ENCODE peak calls at places on chromosome 19, in eight cellular contexts. F, P, J, B, O, A, K and Z are unnamed samples.
A peak's percentile ranks its signal among the peaks of the same experiment; 100 is the strongest.

GRCh38 chr19:52120286-52120685 is 19.5 kb downstream of the ZNF616 start:
- DNase-seq in O (no peak), F (no peak), A (no peak), B (no peak), K (no peak), P (no peak), J (no peak), Z (no peak)

GRCh38 chr19:53492153-53492552 is 24.6 kb downstream of the ZNF813 start:
- DNase-seq in K (no peak), A (no peak), F (no peak), B (no peak), J (no peak), P (no peak), O (no peak), Z (no peak)

GRCh38 chr19:51714848-51715247 is 8.9 kb downstream of the HAS1 start:
- DNase-seq in A (peak; percentile 42), F (no peak), K (no peak), B (no peak), P (no peak), O (no peak), J (no peak), Z (no peak)

GRCh38 chr19:38736036-38736412 is 8.2 kb downstream of the CAPN12 start:
- DNase-seq in K (no peak), F (peak; percentile 78), B (peak; percentile 59), O (peak; percentile 80), P (no peak), A (peak; percentile 36), J (no peak), Z (no peak)

GRCh38 chr19:47258434-47258833 is 2.1 kb downstream of the CCDC9 start:
- DNase-seq in K (no peak), A (no peak), O (no peak), F (no peak), B (no peak), J (no peak), P (no peak), Z (no peak)

GRCh38 chr19:32219881-32220552 is 125.4 kb upstream of the ZNF507 start:
- DNase-seq in B (no peak), F (no peak), P (no peak), O (no peak), K (no peak), J (peak; percentile 43), A (no peak), Z (no peak)

GRCh38 chr19:46383171-46383815 is 30.1 kb downstream of the CCDC8 start:
- DNase-seq in F (no peak), A (no peak), P (no peak), K (no peak), O (no peak), J (no peak), B (no peak), Z (no peak)

GRCh38 chr19:39409886-39410619 is 2.4 kb upstream of the PLEKHG2 start:
- DNase-seq in O (no peak), B (peak; percentile 92), P (peak; percentile 67), A (peak; percentile 82), F (peak; percentile 78), K (no peak), J (peak; percentile 75), Z (peak; percentile 61)

GRCh38 chr19:40623403-40624239 is 22.5 kb downstream of the LTBP4 start:
- DNase-seq in A (no peak), B (no peak), K (no peak), O (peak; percentile 90), P (no peak), F (peak; percentile 30), J (no peak), Z (no peak)

GRCh38 chr19:30119180-30119920 is 177.3 kb downstream of the URI1 start:
- DNase-seq in A (no peak), B (no peak), P (no peak), F (no peak), O (no peak), K (no peak), J (no peak), Z (no peak)

GRCh38 chr19:17210296-17210695 is 4.9 kb upstream of the USE1 start:
- DNase-seq in B (peak; percentile 54), O (no peak), K (no peak), J (no peak), F (no peak), P (no peak), A (no peak), Z (no peak)

GRCh38 chr19:5085566-5085965 is 116.7 kb downstream of the KDM4B start:
- DNase-seq in P (no peak), K (no peak), A (no peak), F (no peak), O (no peak), J (no peak), B (no peak), Z (no peak)

GRCh38 chr19:17510220-17510993 is 1.0 kb upstream of the PGLS start:
- DNase-seq in P (no peak), A (peak; percentile 25), J (no peak), O (no peak), B (peak; percentile 51), K (no peak), F (no peak), Z (no peak)

GRCh38 chr19:53432088-53432661 is 391 bp downstream of the ZNF761 start:
- DNase-seq in O (no peak), P (peak; percentile 0), F (peak; percentile 13), B (peak; percentile 61), A (peak; percentile 33), J (no peak), K (no peak), Z (no peak)

GRCh38 chr19:49409441-49410029 is 13.7 kb downstream of the PTH2 start:
- DNase-seq in F (peak; percentile 16), J (no peak), A (no peak), K (peak; percentile 42), P (no peak), B (no peak), O (no peak), Z (no peak)

GRCh38 chr19:7916908-7917291 is 2.3 kb downstream of the TGFBR3L start:
- DNase-seq in F (no peak), A (no peak), B (peak; percentile 29), K (no peak), P (no peak), O (no peak), J (no peak), Z (no peak)

GRCh38 chr19:7915250-7916136 is 863 bp downstream of the TGFBR3L start:
- DNase-seq in A (no peak), B (no peak), J (no peak), P (no peak), O (no peak), F (no peak), K (no peak), Z (no peak)

GRCh38 chr19:7916137-7916907 is 1.7 kb downstream of the TGFBR3L start:
- DNase-seq in J (no peak), K (no peak), F (no peak), O (no peak), B (peak; percentile 74), P (no peak), A (peak; percentile 11), Z (no peak)

GRCh38 chr19:7918615-7919421 is 1.3 kb upstream of the SNAPC2 start:
- DNase-seq in A (no peak), J (no peak), O (no peak), K (no peak), P (no peak), F (no peak), B (no peak), Z (no peak)

GRCh38 chr19:7917292-7918061 is 2.7 kb upstream of the SNAPC2 start:
- DNase-seq in A (peak; percentile 69), F (peak; percentile 55), J (no peak), P (peak; percentile 29), B (peak; percentile 89), O (peak; percentile 65), K (no peak), Z (no peak)
- H3K4me3 ChIP-seq in A (peak overlapping the region; percentile 52), F (no peak overlapping the region), J (peak overlapping the region; percentile 25), P (peak overlapping the region; percentile 35), B (peak overlapping the region; percentile 31), O (peak overlapping the region; percentile 43), K (peak overlapping the region; percentile 20), Z (peak overlapping the region; percentile 51)

GRCh38 chr19:13002389-13002898 is 7.2 kb downstream of the NFIX start:
- DNase-seq in F (no peak), A (no peak), P (no peak), B (peak; percentile 52), J (no peak), K (no peak), O (no peak), Z (no peak)

GRCh38 chr19:13004273-13004672 is 9.0 kb downstream of the NFIX start:
- DNase-seq in P (no peak), O (no peak), B (no peak), J (no peak), F (no peak), K (no peak), A (no peak), Z (no peak)

GRCh38 chr19:13001502-13002388 is 6.5 kb downstream of the NFIX start:
- DNase-seq in P (no peak), F (no peak), J (no peak), B (peak; percentile 67), K (no peak), A (no peak), O (no peak), Z (no peak)

GRCh38 chr19:13001166-13001501 is 5.9 kb downstream of the NFIX start:
- DNase-seq in F (no peak), J (no peak), K (no peak), B (no peak), O (no peak), P (no peak), A (no peak), Z (no peak)

GRCh38 chr19:13002970-13003540 is 7.8 kb downstream of the NFIX start:
- DNase-seq in A (no peak), F (no peak), B (no peak), P (no peak), K (no peak), J (no peak), O (no peak), Z (no peak)
- H3K4me3 ChIP-seq in A (no peak overlapping the region), F (no peak overlapping the region), B (no peak overlapping the region), P (no peak overlapping the region), K (no peak overlapping the region), J (peak overlapping the region; percentile 47), O (no peak overlapping the region), Z (no peak overlapping the region)

DNA sequence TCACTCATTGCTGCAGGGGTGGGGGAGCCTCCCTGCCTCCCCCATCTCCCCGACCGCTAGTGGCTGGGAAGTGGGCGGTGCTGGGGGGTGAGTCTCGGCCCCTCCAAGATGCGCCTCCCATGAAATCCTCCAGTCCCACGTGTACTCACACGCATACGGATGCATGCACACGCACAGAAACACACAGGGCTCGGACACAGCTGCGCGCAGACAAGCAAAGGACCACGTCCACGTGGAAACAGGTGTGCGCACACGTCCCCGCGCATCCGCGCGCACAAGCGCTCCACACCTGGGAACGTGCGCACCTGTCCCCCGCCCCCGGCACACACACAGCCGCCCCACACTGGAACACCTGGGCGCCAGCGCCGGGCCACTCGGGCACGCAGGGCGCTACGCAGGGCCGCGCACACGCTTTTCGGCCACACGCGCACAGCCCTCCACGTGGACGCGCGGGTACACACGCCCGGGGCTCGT is 680 bp downstream of the MATK start:
- DNase-seq in O (no peak), J (no peak), P (no peak), K (no peak), B (peak; percentile 28), A (no peak), F (no peak), Z (no peak)
- H3K4me3 ChIP-seq in O (no peak overlapping the region), J (peak overlapping the region; percentile 35), P (no peak overlapping the region), K (no peak overlapping the region), B (no peak overlapping the region), A (no peak overlapping the region), F (no peak overlapping the region), Z (no peak overlapping the region)

DNA sequence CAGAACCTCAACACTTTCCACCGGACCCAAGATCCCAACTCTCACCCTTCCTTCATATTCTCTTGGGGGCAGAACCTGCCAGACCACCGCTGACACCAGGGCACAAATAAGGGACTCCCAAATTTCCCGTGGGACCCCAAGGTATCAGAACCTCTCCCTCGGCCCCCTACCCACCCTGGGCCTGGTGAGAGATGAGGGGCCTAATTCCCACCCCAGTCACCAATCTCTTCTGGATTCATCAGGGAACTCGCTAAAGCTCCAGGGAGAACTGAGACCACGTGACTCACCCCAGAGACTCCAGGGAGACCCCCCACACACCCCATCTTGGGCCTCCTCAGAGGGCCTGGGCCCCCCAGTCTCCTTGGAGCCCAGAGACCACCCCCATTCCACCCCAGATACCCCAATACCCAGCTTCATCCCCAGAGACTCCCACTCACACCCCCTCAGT is 1.8 kb downstream of the LMNB2 start:
- DNase-seq in B (no peak), K (no peak), F (no peak), A (no peak), P (no peak), O (no peak), J (no peak), Z (no peak)
- H3K4me3 ChIP-seq in B (peak overlapping the region; percentile 81), K (peak overlapping the region; percentile 83), F (no peak overlapping the region), A (peak overlapping the region; percentile 93), P (peak overlapping the region; percentile 87), O (peak overlapping the region; percentile 98), J (peak overlapping the region; percentile 100), Z (peak overlapping the region; percentile 98)